ENCODE peak calls at places on chromosomes 4 and X, in eight cellular contexts. S is mammary epithelial cell; M is heart right ventricle; Z is SK-MEL-5; N is NCI-H1436; L is stimulated activated CD4-positive, alpha-beta T cell treated with anti-CD3 and anti-CD28 coated beads, TNF-alpha, amount 100 ng/mL, for 48 hours; T is ACHN; Q is H9. J is an unnamed sample.

GRCh38 chrX:43750248-43750676 is 94.2 kb downstream of the MAOA start:
- DNase-seq in S (peak; percentile 51), M (no peak), Z (peak; percentile 59), N (peak; percentile 12), L (peak; percentile 7), T (peak; percentile 26), Q (peak; percentile 65), J (peak; percentile 67)

GRCh38 chr4:89829470-89830138 is 7.4 kb downstream of the SNCA start:
- DNase-seq in S (peak; percentile 86), M (no peak), Z (peak; percentile 97), N (no peak), L (no peak), T (no peak), Q (no peak), J (peak; percentile 98)

GRCh38 chrX:13223868-13224555 is 95.8 kb downstream of the ATXN3L start:
- DNase-seq in S (peak; percentile 96), M (no peak), Z (peak; percentile 77), N (no peak), L (no peak), T (peak; percentile 75), Q (no peak), J (peak; percentile 1)

GRCh38 chr4:814312-814850 is 11.5 kb downstream of the CPLX1 start:
- DNase-seq in S (no peak), M (no peak), Z (no peak), N (no peak), L (no peak), T (no peak), Q (no peak), J (no peak)

GRCh38 chr4:189124149-189124758 is 816.4 kb upstream of the FRG1 start:
- DNase-seq in S (peak; percentile 33), M (no peak), Z (peak; percentile 67), N (peak; percentile 37), L (no peak), T (peak; percentile 22), Q (no peak), J (peak; percentile 50)

GRCh38 chrX:27740933-27741332 is 66.9 kb upstream of the MAGEB10 start:
- DNase-seq in S (no peak), M (no peak), Z (no peak), N (no peak), L (no peak), T (no peak), Q (no peak), J (no peak)

GRCh38 chr4:137677851-137678250 is 145.6 kb upstream of the PCDH18 start:
- DNase-seq in S (no peak), M (no peak), Z (no peak), N (no peak), L (no peak), T (no peak), Q (no peak), J (no peak)

GRCh38 chr4:69308634-69309033 is 28.4 kb downstream of the UGT2B28 start:
- DNase-seq in S (no peak), M (no peak), Z (no peak), N (no peak), L (no peak), T (no peak), Q (no peak), J (no peak)

GRCh38 chr4:155559915-155560314 is 106.7 kb upstream of the GUCY1A1 start:
- DNase-seq in S (no peak), M (no peak), Z (no peak), N (no peak), L (no peak), T (no peak), Q (no peak), J (no peak)

GRCh38 chrX:53997751-53998150 is 46.5 kb downstream of the PHF8 start:
- DNase-seq in S (no peak), M (no peak), Z (no peak), N (no peak), L (no peak), T (no peak), Q (no peak), J (no peak)

GRCh38 chrX:18406531-18407266 is 18.7 kb upstream of the CDKL5 start:
- DNase-seq in S (no peak), M (no peak), Z (no peak), N (no peak), L (no peak), T (no peak), Q (no peak), J (no peak)

GRCh38 chr4:150056569-150056968 is 21.7 kb upstream of the DCLK2 start:
- DNase-seq in S (no peak), M (no peak), Z (no peak), N (no peak), L (no peak), T (no peak), Q (no peak), J (no peak)

GRCh38 chr4:105232374-105232773 is 85.7 kb downstream of the TET2 start:
- DNase-seq in S (no peak), M (no peak), Z (no peak), N (no peak), L (no peak), T (no peak), Q (no peak), J (no peak)

GRCh38 chrX:104151037-104151436 is 5.8 kb downstream of the SLC25A53 start:
- DNase-seq in S (no peak), M (no peak), Z (no peak), N (no peak), L (no peak), T (no peak), Q (no peak), J (no peak)

GRCh38 chr4:140739971-140740370 is 16.2 kb downstream of the TBC1D9 start:
- DNase-seq in S (no peak), M (no peak), Z (no peak), N (no peak), L (no peak), T (peak; percentile 21), Q (no peak), J (no peak)

GRCh38 chr4:38831653-38832052 is 25.0 kb downstream of the TLR6 start:
- DNase-seq in S (no peak), M (no peak), Z (no peak), N (no peak), L (no peak), T (no peak), Q (no peak), J (no peak)

GRCh38 chr4:186724048-186724860 is 598 bp upstream of the FAT1 start:
- DNase-seq in S (peak; percentile 39), M (peak; percentile 70), Z (peak; percentile 5), N (no peak), L (no peak), T (peak; percentile 32), Q (peak; percentile 83), J (peak; percentile 47)

GRCh38 chr4:120520761-120521160 is 401.8 kb downstream of the PRDM5 start:
- DNase-seq in S (no peak), M (no peak), Z (no peak), N (no peak), L (no peak), T (no peak), Q (no peak), J (no peak)

GRCh38 chrX:47446971-47447370 is 36.1 kb downstream of the ZNF41 start:
- DNase-seq in S (no peak), M (no peak), Z (no peak), N (no peak), L (no peak), T (no peak), Q (no peak), J (no peak)

GRCh38 chr4:86600007-86600653 is 6.0 kb downstream of the PTPN13 start:
- DNase-seq in S (no peak), M (no peak), Z (no peak), N (no peak), L (no peak), T (no peak), Q (no peak), J (no peak)

GRCh38 chrX:130631011-130631410 is 229.2 kb downstream of the RBMX2 start:
- DNase-seq in S (no peak), M (no peak), Z (no peak), N (no peak), L (no peak), T (no peak), Q (no peak), J (no peak)

GRCh38 chr4:184310171-184310567 is 92.5 kb upstream of the ENPP6 start:
- DNase-seq in S (no peak), M (peak; percentile 19), Z (peak; percentile 47), N (no peak), L (no peak), T (peak; percentile 15), Q (peak; percentile 62), J (no peak)

GRCh38 chrX:154484255-154485149 is 1.9 kb downstream of the UBL4A start:
- DNase-seq in S (no peak), M (no peak), Z (no peak), N (no peak), L (no peak), T (no peak), Q (no peak), J (no peak)

GRCh38 chrX:118780915-118781314 is 42.7 kb upstream of the ZCCHC12 start:
- DNase-seq in S (no peak), M (no peak), Z (no peak), N (no peak), L (no peak), T (no peak), Q (no peak), J (no peak)

GRCh38 chr4:150561338-150561737 is 20.6 kb upstream of the MAB21L2 start:
- DNase-seq in S (no peak), M (no peak), Z (no peak), N (no peak), L (no peak), T (no peak), Q (no peak), J (no peak)

GRCh38 chr4:98386-98785 is 25.9 kb upstream of the ZNF718 start:
- DNase-seq in S (no peak), M (no peak), Z (no peak), N (no peak), L (no peak), T (no peak), Q (no peak), J (no peak)

GRCh38 chrX:7330971-7331746 is 183.2 kb upstream of the PUDP start:
- DNase-seq in S (no peak), M (no peak), Z (no peak), N (no peak), L (no peak), T (no peak), Q (no peak), J (no peak)

GRCh38 chrX:49101629-49101984 is 21.9 kb upstream of the WDR45 start:
- DNase-seq in S (no peak), M (no peak), Z (no peak), N (no peak), L (no peak), T (no peak), Q (peak; percentile 50), J (no peak)

GRCh38 chr4:51909236-51909703 is 66.3 kb downstream of the DCUN1D4 start:
- DNase-seq in S (no peak), M (no peak), Z (no peak), N (no peak), L (no peak), T (no peak), Q (no peak), J (no peak)

GRCh38 chr4:48127231-48127881 is 6.7 kb downstream of the TXK start:
- DNase-seq in S (no peak), M (no peak), Z (no peak), N (no peak), L (no peak), T (no peak), Q (peak; percentile 55), J (no peak)

GRCh38 chr4:105145059-105145912 is 1.4 kb upstream of the TET2 start:
- DNase-seq in S (no peak), M (no peak), Z (no peak), N (no peak), L (no peak), T (no peak), Q (no peak), J (peak; percentile 58)

GRCh38 chr4:25697516-25697915 is 41.9 kb downstream of the SLC34A2 start:
- DNase-seq in S (no peak), M (no peak), Z (no peak), N (no peak), L (no peak), T (no peak), Q (no peak), J (no peak)

GRCh38 chr4:159395693-159396092 is 292.8 kb downstream of the RAPGEF2 start:
- DNase-seq in S (peak; percentile 43), M (no peak), Z (peak; percentile 94), N (no peak), L (no peak), T (no peak), Q (no peak), J (no peak)

GRCh38 chr4:144831971-144832370 is 186.0 kb downstream of the HHIP start:
- DNase-seq in S (peak; percentile 8), M (no peak), Z (no peak), N (no peak), L (no peak), T (no peak), Q (no peak), J (no peak)

J was measured in pons.